ENCODE peak calls at places on chromosomes 13 and 19, in eight cellular contexts. E, H, K, O, T, J, G and A are unnamed samples.

GRCh38 chr13:107079423-107080099 is 511.6 kb upstream of the ARGLU1 start:
- DNase-seq in G (no peak), O (no peak), T (no peak), J (no peak), K (no peak), E (no peak), H (no peak), A (no peak)

GRCh38 chr13:111210945-111211469 is 95.9 kb downstream of the ARHGEF7 start:
- DNase-seq in E (no peak), H (no peak), O (no peak), G (no peak), K (no peak), J (no peak), T (no peak), A (no peak)

GRCh38 chr19:36115453-36116343 is at the start of gene TBCB:
- DNase-seq in O (peak; percentile 83), K (peak; percentile 86), G (peak; percentile 91), E (peak; percentile 81), H (no peak), J (peak; percentile 90), T (peak; percentile 57), A (no peak)

GRCh38 chr13:77415253-77416127 is 88.6 kb upstream of the MYCBP2 start:
- DNase-seq in O (no peak), J (no peak), H (no peak), T (no peak), G (no peak), E (no peak), K (no peak), A (peak; percentile 12)

GRCh38 chr13:39578821-39579291 is 24.1 kb downstream of the LHFPL6 start:
- DNase-seq in J (no peak), T (no peak), G (no peak), E (no peak), O (no peak), K (no peak), H (no peak), A (peak; percentile 45)

GRCh38 chr13:30900952-30901749 is 4.9 kb upstream of the MEDAG start:
- DNase-seq in J (no peak), T (no peak), K (no peak), H (no peak), O (no peak), E (no peak), G (no peak), A (no peak)

GRCh38 chr13:111895896-111896821 is 170.8 kb upstream of the SOX1 start:
- DNase-seq in J (no peak), G (no peak), K (no peak), H (no peak), O (no peak), T (no peak), E (no peak), A (no peak)

GRCh38 chr13:92896842-92897241 is 329.8 kb upstream of the GPC6 start:
- DNase-seq in G (no peak), O (no peak), J (no peak), T (peak; percentile 49), K (no peak), H (no peak), E (peak; percentile 41), A (peak; percentile 6)

GRCh38 chr19:2949939-2950285 is 5.1 kb upstream of the ZNF77 start:
- DNase-seq in G (peak; percentile 45), T (peak; percentile 79), E (peak; percentile 64), J (no peak), K (no peak), H (no peak), O (peak; percentile 84), A (no peak)

GRCh38 chr13:30569901-30570576 is 47.7 kb upstream of the USPL1 start:
- DNase-seq in T (no peak), O (peak; percentile 8), H (no peak), G (no peak), K (no peak), J (no peak), E (no peak), A (no peak)

GRCh38 chr13:45658586-45659235 is 43.2 kb upstream of the ERICH6B start:
- DNase-seq in E (no peak), G (no peak), T (no peak), J (no peak), K (no peak), O (no peak), H (no peak), A (no peak)

GRCh38 chr13:110421696-110422395 is 114.8 kb downstream of the COL4A2 start:
- DNase-seq in K (no peak), H (no peak), G (no peak), E (no peak), J (no peak), O (no peak), T (no peak), A (peak; percentile 69)

GRCh38 chr13:77696006-77696862 is 1.3 kb upstream of the SLAIN1 start:
- DNase-seq in O (no peak), G (no peak), E (no peak), J (no peak), K (no peak), T (peak; percentile 15), H (peak; percentile 36), A (no peak)

GRCh38 chr19:10718205-10719196 is 622 bp downstream of the DNM2 start:
- DNase-seq in G (peak; percentile 52), O (no peak), T (peak; percentile 76), J (peak; percentile 51), H (peak; percentile 53), K (peak; percentile 56), E (peak; percentile 75), A (peak; percentile 58)

GRCh38 chr19:17706750-17707181 is 12.5 kb upstream of the MAP1S start:
- DNase-seq in K (no peak), J (no peak), E (no peak), H (no peak), O (no peak), G (no peak), T (peak; percentile 26), A (peak; percentile 58)

GRCh38 chr19:40807147-40808020 is 8.4 kb downstream of the EGLN2 start:
- DNase-seq in T (peak; percentile 34), H (no peak), K (no peak), G (no peak), E (no peak), O (no peak), J (no peak), A (no peak)

GRCh38 chr13:114120486-114121430 is 11.7 kb downstream of the RASA3 start:
- DNase-seq in J (no peak), K (no peak), G (no peak), O (no peak), E (no peak), H (no peak), T (no peak), A (no peak)

GRCh38 chr13:98509271-98510155 is 67.4 kb downstream of the STK24 start:
- DNase-seq in J (peak; percentile 35), H (peak; percentile 74), T (no peak), O (peak; percentile 44), K (peak; percentile 65), G (peak; percentile 44), E (peak; percentile 47), A (peak; percentile 25)

GRCh38 chr13:98508280-98509074 is 68.4 kb downstream of the STK24 start:
- DNase-seq in T (no peak), K (no peak), E (no peak), O (no peak), G (no peak), J (no peak), H (no peak), A (no peak)

GRCh38 chr13:98506343-98507059 is 70.4 kb downstream of the STK24 start:
- DNase-seq in E (no peak), H (no peak), J (no peak), T (no peak), K (no peak), O (no peak), G (no peak), A (no peak)

GRCh38 chr13:98504371-98504963 is 72.4 kb downstream of the STK24 start:
- DNase-seq in E (no peak), H (peak; percentile 62), J (no peak), G (no peak), K (no peak), O (no peak), T (no peak), A (no peak)

GRCh38 chr13:98507060-98507797 is 69.7 kb downstream of the STK24 start:
- DNase-seq in G (peak; percentile 61), O (peak; percentile 80), K (peak; percentile 72), E (no peak), T (peak; percentile 86), H (no peak), J (no peak), A (peak; percentile 87)
- H3K27ac ChIP-seq in G (peak overlapping the region; percentile 54), O (no peak overlapping the region), K (peak overlapping the region; percentile 77), E (no peak overlapping the region), T (peak overlapping the region; percentile 93), H (no peak overlapping the region), J (no peak overlapping the region), A (peak overlapping the region; percentile 29)

DNA sequence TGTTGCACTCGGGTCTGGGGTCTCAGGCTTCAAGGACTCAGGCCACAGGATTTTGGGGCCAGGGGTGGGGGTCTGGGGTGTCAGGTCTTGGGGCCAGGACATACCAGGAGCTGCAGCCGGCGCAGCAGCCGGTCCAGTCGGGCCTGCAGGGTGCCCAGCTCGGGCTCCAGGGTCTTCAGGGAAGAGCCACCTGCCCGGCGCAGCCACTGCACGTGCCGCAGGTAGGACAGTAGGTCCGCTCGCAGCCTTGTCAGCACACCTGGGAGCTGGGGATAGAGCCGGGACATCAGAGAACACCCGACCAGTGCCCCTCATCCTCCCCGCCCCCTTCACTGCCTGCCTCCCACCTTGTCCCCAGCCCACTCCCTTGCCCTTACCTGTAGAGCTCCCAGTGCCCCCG is 2.2 kb downstream of the IL11 start:
- DNase-seq in K (no peak), G (no peak), T (no peak), H (no peak), O (no peak), E (no peak), J (no peak), A (no peak)
- H3K27ac ChIP-seq in K (no peak overlapping the region), G (no peak overlapping the region), T (no peak overlapping the region), H (no peak overlapping the region), O (no peak overlapping the region), E (no peak overlapping the region), J (no peak overlapping the region), A (no peak overlapping the region)

GRCh38 chr19:38252385-38252784 is 3.8 kb downstream of the PPP1R14A start:
- DNase-seq in O (no peak), K (no peak), G (no peak), J (no peak), E (no peak), H (no peak), T (no peak), A (no peak)
- H3K27ac ChIP-seq in O (peak overlapping the region; percentile 97), K (peak overlapping the region; percentile 95), G (peak overlapping the region; percentile 83), J (no peak overlapping the region), E (no peak overlapping the region), H (no peak overlapping the region), T (no peak overlapping the region), A (peak overlapping the region; percentile 67)

GRCh38 chr19:326851-327250 is 17.7 kb downstream of the MIER2 start:
- DNase-seq in H (no peak), K (no peak), J (no peak), O (no peak), G (no peak), E (no peak), T (no peak), A (no peak)

GRCh38 chr19:328025-328505 is 16.5 kb downstream of the MIER2 start:
- DNase-seq in G (no peak), K (no peak), O (no peak), E (peak; percentile 55), J (no peak), T (no peak), H (no peak), A (no peak)

GRCh38 chr19:325173-325936 is 19.2 kb downstream of the MIER2 start:
- DNase-seq in H (no peak), J (no peak), G (no peak), E (no peak), T (no peak), K (no peak), O (no peak), A (no peak)

GRCh38 chr19:325937-326565 is 18.5 kb downstream of the MIER2 start:
- DNase-seq in O (no peak), J (no peak), G (no peak), T (no peak), H (no peak), E (no peak), K (no peak), A (no peak)

GRCh38 chr19:327291-328024 is 17.1 kb downstream of the MIER2 start:
- DNase-seq in H (no peak), J (no peak), T (no peak), O (no peak), K (no peak), E (no peak), G (no peak), A (no peak)
- H3K27ac ChIP-seq in H (no peak overlapping the region), J (no peak overlapping the region), T (no peak overlapping the region), O (no peak overlapping the region), K (no peak overlapping the region), E (no peak overlapping the region), G (no peak overlapping the region), A (no peak overlapping the region)